ENCODE peak calls at places on chromosomes 5 and 9, in eight cellular contexts. One of them, this sample, is unnamed.

GRCh38 chr5:39015743-39016586 is 58.2 kb downstream of the RICTOR start:
- DNase-seq in T1000: no peak
- DNase-seq in hepatic stellate cell: no peak
- DNase-seq in lung microvascular endothelial cell: peak
- DNase-seq in tibial artery: no peak
- DNase-seq in naive B cell: no peak
- DNase-seq in GM18507: no peak
- DNase-seq in stimulated activated CD4-positive, alpha-beta T cell treated with anti-CD3 and anti-CD28 coated beads, TNF-alpha, amount 100 ng/mL, for 4 hours: no peak
- DNase-seq in this sample: peak

GRCh38 chr5:124628721-124629596 is 117.5 kb downstream of the ZNF608 start:
- DNase-seq in hepatic stellate cell: peak
- DNase-seq in T1000: peak
- DNase-seq in naive B cell: no peak
- DNase-seq in tibial artery: peak
- DNase-seq in lung microvascular endothelial cell: peak
- DNase-seq in GM18507: no peak
- DNase-seq in stimulated activated CD4-positive, alpha-beta T cell treated with anti-CD3 and anti-CD28 coated beads, TNF-alpha, amount 100 ng/mL, for 4 hours: no peak
- DNase-seq in this sample: peak

GRCh38 chr5:124527220-124527991 is 219.0 kb downstream of the ZNF608 start:
- DNase-seq in naive B cell: no peak
- DNase-seq in stimulated activated CD4-positive, alpha-beta T cell treated with anti-CD3 and anti-CD28 coated beads, TNF-alpha, amount 100 ng/mL, for 4 hours: no peak
- DNase-seq in GM18507: no peak
- DNase-seq in T1000: no peak
- DNase-seq in lung microvascular endothelial cell: no peak
- DNase-seq in hepatic stellate cell: no peak
- DNase-seq in tibial artery: no peak
- DNase-seq in this sample: no peak

GRCh38 chr9:90807006-90807405 is 5.4 kb downstream of the SYK start:
- DNase-seq in lung microvascular endothelial cell: no peak
- DNase-seq in naive B cell: no peak
- DNase-seq in hepatic stellate cell: no peak
- DNase-seq in tibial artery: no peak
- DNase-seq in T1000: no peak
- DNase-seq in GM18507: no peak
- DNase-seq in stimulated activated CD4-positive, alpha-beta T cell treated with anti-CD3 and anti-CD28 coated beads, TNF-alpha, amount 100 ng/mL, for 4 hours: no peak
- DNase-seq in this sample: no peak

GRCh38 chr9:91946825-91947224 is 3.2 kb downstream of the ROR2 start:
- DNase-seq in T1000: no peak
- DNase-seq in naive B cell: no peak
- DNase-seq in lung microvascular endothelial cell: no peak
- DNase-seq in hepatic stellate cell: no peak
- DNase-seq in stimulated activated CD4-positive, alpha-beta T cell treated with anti-CD3 and anti-CD28 coated beads, TNF-alpha, amount 100 ng/mL, for 4 hours: no peak
- DNase-seq in tibial artery: no peak
- DNase-seq in GM18507: no peak
- DNase-seq in this sample: no peak

GRCh38 chr5:158807-159447 is 32.4 kb upstream of the LRRC14B start:
- DNase-seq in lung microvascular endothelial cell: no peak
- DNase-seq in hepatic stellate cell: no peak
- DNase-seq in tibial artery: no peak
- DNase-seq in T1000: no peak
- DNase-seq in stimulated activated CD4-positive, alpha-beta T cell treated with anti-CD3 and anti-CD28 coated beads, TNF-alpha, amount 100 ng/mL, for 4 hours: no peak
- DNase-seq in GM18507: no peak
- DNase-seq in naive B cell: no peak
- DNase-seq in this sample: no peak

GRCh38 chr5:40406426-40407211 is 273.1 kb upstream of the PTGER4 start:
- DNase-seq in stimulated activated CD4-positive, alpha-beta T cell treated with anti-CD3 and anti-CD28 coated beads, TNF-alpha, amount 100 ng/mL, for 4 hours: no peak
- DNase-seq in lung microvascular endothelial cell: no peak
- DNase-seq in T1000: no peak
- DNase-seq in tibial artery: no peak
- DNase-seq in hepatic stellate cell: no peak
- DNase-seq in GM18507: no peak
- DNase-seq in naive B cell: peak
- DNase-seq in this sample: no peak

GRCh38 chr5:39555788-39556187 is 131.0 kb upstream of the DAB2 start:
- DNase-seq in naive B cell: no peak
- DNase-seq in T1000: no peak
- DNase-seq in tibial artery: no peak
- DNase-seq in stimulated activated CD4-positive, alpha-beta T cell treated with anti-CD3 and anti-CD28 coated beads, TNF-alpha, amount 100 ng/mL, for 4 hours: no peak
- DNase-seq in lung microvascular endothelial cell: no peak
- DNase-seq in GM18507: no peak
- DNase-seq in hepatic stellate cell: no peak
- DNase-seq in this sample: no peak

GRCh38 chr9:97966493-97966892 is 16.6 kb upstream of the ANP32B start:
- DNase-seq in tibial artery: no peak
- DNase-seq in naive B cell: no peak
- DNase-seq in hepatic stellate cell: no peak
- DNase-seq in stimulated activated CD4-positive, alpha-beta T cell treated with anti-CD3 and anti-CD28 coated beads, TNF-alpha, amount 100 ng/mL, for 4 hours: no peak
- DNase-seq in GM18507: no peak
- DNase-seq in T1000: no peak
- DNase-seq in lung microvascular endothelial cell: no peak
- DNase-seq in this sample: no peak